ENCODE peak calls at places on chromosome 18, in four cellular contexts. S, Z, R and E are unnamed samples.
A peak's percentile ranks its signal among the peaks of the same experiment; 100 is the strongest.

GRCh38 chr18:8556424-8556823 is 52.8 kb upstream of the RAB12 start:
- DNase-seq in S (no peak), Z (no peak), R (no peak), E (no peak)

GRCh38 chr18:40555914-40556313 is 1399.1 kb upstream of the PIK3C3 start:
- DNase-seq in S (no peak), Z (no peak), R (no peak), E (no peak)

GRCh38 chr18:10230072-10230471 is 224.4 kb upstream of the APCDD1 start:
- DNase-seq in S (no peak), Z (no peak), R (no peak), E (no peak)

GRCh38 chr18:36511791-36512352 is 214.4 kb downstream of the FHOD3 start:
- DNase-seq in S (peak; percentile 32), Z (no peak), R (no peak), E (no peak)

GRCh38 chr18:74498712-74499629 is 2.8 kb downstream of the CNDP2 start:
- DNase-seq in S (no peak), Z (peak; percentile 56), R (peak; percentile 89), E (no peak)

GRCh38 chr18:23862071-23862470 is 152.5 kb upstream of the TTC39C start:
- DNase-seq in S (no peak), Z (no peak), R (no peak), E (no peak)

GRCh38 chr18:70700496-70700895 is 411.7 kb downstream of the SOCS6 start:
- DNase-seq in S (no peak), Z (no peak), R (no peak), E (no peak)

GRCh38 chr18:23998811-23999210 is 15.7 kb upstream of the TTC39C start:
- DNase-seq in S (no peak), Z (no peak), R (no peak), E (no peak)

GRCh38 chr18:58234359-58234741 is 190.3 kb downstream of the NEDD4L start:
- DNase-seq in S (no peak), Z (no peak), R (no peak), E (no peak)

GRCh38 chr18:58125183-58125582 is 81.2 kb downstream of the NEDD4L start:
- DNase-seq in S (no peak), Z (no peak), R (no peak), E (no peak)

GRCh38 chr18:9380571-9381390 is 46.2 kb downstream of the TWSG1 start:
- DNase-seq in S (no peak), Z (no peak), R (no peak), E (no peak)

GRCh38 chr18:21000667-21001066 is 110.9 kb downstream of the ROCK1 start:
- DNase-seq in S (no peak), Z (no peak), R (no peak), E (no peak)

GRCh38 chr18:36446059-36446458 is 148.5 kb downstream of the FHOD3 start:
- DNase-seq in S (peak; percentile 77), Z (no peak), R (no peak), E (no peak)

GRCh38 chr18:5455644-5456043 is 88.2 kb downstream of the EPB41L3 start:
- DNase-seq in S (no peak), Z (no peak), R (no peak), E (no peak)

GRCh38 chr18:76494541-76495403 is at the start of gene ZNF516:
- DNase-seq in S (peak; percentile 84), Z (no peak), R (no peak), E (no peak)

GRCh38 chr18:76495435-76496199 is 575 bp upstream of the ZNF516 start:
- DNase-seq in S (peak; percentile 54), Z (no peak), R (peak; percentile 62), E (no peak)

GRCh38 chr18:76493213-76494107 is 1.6 kb downstream of the ZNF516 start:
- DNase-seq in S (peak; percentile 45), Z (no peak), R (no peak), E (no peak)

GRCh38 chr18:76492669-76493212 is 2.3 kb downstream of the ZNF516 start:
- DNase-seq in S (peak; percentile 98), Z (peak; percentile 94), R (peak; percentile 99), E (peak; percentile 98)

GRCh38 chr18:76494181-76494540 is 881 bp downstream of the ZNF516 start:
- DNase-seq in S (peak; percentile 66), Z (no peak), R (no peak), E (no peak)
- H3K4me3 ChIP-seq in S (peak overlapping the region; percentile 65), Z (peak overlapping the region; percentile 79), R (peak overlapping the region; percentile 52), E (peak overlapping the region; percentile 38)

DNA sequence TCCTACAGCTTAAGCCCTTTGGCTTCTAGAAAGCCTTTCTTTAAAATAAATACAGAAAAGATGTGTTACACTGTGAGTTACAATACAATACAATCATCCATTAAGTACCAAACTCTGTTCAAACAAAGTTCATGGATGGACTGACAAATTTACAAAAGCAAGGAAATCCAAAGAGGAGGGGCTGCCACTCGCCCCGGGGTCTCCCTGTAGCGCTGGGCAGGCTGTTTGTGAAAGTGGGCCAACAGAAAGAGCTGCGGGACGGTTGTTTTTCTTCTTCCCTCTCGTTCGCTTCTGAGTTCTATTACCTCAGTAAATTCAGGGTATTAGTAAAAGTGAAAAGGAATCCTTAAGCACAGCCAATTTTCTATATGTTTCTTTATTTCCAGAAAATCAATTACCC is 9.0 kb upstream of the ZNF516 start:
- DNase-seq in S (no peak), Z (no peak), R (no peak), E (no peak)
- H3K27ac ChIP-seq in S (peak overlapping the region; percentile 70), Z (no peak overlapping the region), R (no peak overlapping the region), E (no peak overlapping the region)

DNA sequence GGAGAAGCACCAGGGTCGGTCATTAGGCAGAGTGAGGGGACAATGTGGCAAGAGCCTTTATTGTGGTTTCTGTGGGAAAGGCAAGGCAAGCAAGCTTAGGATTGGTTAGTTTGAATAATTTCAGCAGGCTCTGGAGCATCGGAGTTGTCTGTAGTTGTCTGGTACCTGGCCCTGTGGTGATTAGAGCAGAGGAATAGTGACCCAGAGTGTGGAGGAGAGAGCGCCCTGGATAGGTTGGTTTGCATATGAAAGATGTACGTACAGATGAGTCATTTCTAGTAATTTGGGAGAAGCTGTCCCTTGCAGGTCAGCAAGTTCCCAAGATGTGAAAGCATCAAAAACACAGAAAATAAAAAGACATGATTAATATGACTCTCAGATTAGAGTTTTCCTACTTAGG is 383.1 kb upstream of the MEX3C start:
- DNase-seq in S (no peak), Z (no peak), R (no peak), E (no peak)
- H3K27me3 ChIP-seq in S (peaks cover 13% of the 10 kb centered on the region), Z (no peaks in the 10 kb centered on the region), R (no peaks in the 10 kb centered on the region), E (peaks cover 2% of the 10 kb centered on the region)

GRCh38 chr18:12631831-12632477 is 26.0 kb downstream of the SPIRE1 start:
- DNase-seq in S (no peak), Z (no peak), R (no peak), E (no peak)
- H3K4me3 ChIP-seq in S (no peak overlapping the region), Z (no peak overlapping the region), R (no peak overlapping the region), E (no peak overlapping the region)

DNA sequence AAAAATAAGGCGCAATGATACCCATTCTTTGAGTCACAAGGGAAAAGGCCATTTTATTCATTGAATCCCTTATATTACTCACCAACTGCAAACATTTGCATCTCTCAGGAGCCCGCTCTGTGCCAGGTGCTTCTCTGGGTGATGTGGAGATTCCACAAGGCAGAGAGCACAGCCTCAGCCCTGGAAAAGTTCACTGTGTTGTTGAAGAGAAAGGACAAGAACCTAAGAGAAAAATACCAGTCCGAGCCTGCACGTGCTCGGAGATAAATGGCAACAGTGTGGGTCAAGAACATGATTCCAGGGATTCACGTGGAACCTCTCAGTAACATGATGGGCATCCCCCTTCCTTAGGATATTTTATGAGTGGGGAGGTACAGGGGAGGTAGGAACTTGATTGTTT is 11.8 kb downstream of the GNAL start:
- DNase-seq in S (no peak), Z (no peak), R (no peak), E (no peak)
- H3K27ac ChIP-seq in S (no peak overlapping the region), Z (no peak overlapping the region), R (no peak overlapping the region), E (no peak overlapping the region)

GRCh38 chr18:77191241-77191751 is 58.4 kb upstream of the GALR1 start:
- DNase-seq in S (no peak), Z (no peak), R (no peak), E (no peak)

GRCh38 chr18:77198663-77199062 is 51.0 kb upstream of the GALR1 start:
- DNase-seq in S (no peak), Z (no peak), R (no peak), E (no peak)

GRCh38 chr18:77201508-77201907 is 48.1 kb upstream of the GALR1 start:
- DNase-seq in S (no peak), Z (no peak), R (no peak), E (no peak)

GRCh38 chr18:77199707-77200106 is 49.9 kb upstream of the GALR1 start:
- DNase-seq in S (no peak), Z (no peak), R (no peak), E (no peak)

DNA sequence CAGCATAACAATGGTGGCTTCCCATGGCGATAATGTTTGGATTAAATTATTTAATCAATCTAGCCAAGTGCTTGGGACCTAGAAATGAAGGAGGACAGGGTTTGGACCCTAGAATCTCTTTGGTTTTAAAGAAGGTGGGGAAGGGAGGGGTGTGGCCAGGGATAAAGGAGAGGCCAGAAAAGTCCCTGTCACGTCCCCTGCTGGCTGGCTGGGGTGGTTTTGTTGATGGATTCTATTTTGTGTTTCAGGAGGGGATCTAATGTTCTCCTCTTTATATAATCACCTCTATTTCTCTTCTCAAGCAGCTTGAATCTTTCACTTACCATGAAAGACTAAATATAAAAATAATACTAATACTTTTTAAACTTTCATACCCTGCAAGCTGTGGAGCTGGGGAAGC is 52.6 kb upstream of the GALR1 start:
- DNase-seq in S (no peak), Z (no peak), R (no peak), E (no peak)
- H3K27me3 ChIP-seq in S (no peaks in the 10 kb centered on the region), Z (no peaks in the 10 kb centered on the region), R (no peaks in the 10 kb centered on the region), E (no peaks in the 10 kb centered on the region)

GRCh38 chr18:25352629-25353005 is 651 bp upstream of the ZNF521 start:
- DNase-seq in S (no peak), Z (no peak), R (no peak), E (no peak)
- H3K4me3 ChIP-seq in S (peak overlapping the region; percentile 65), Z (no peak overlapping the region), R (no peak overlapping the region), E (peak overlapping the region; percentile 32)